ENCODE peak calls at places on chromosomes 12 and 14, in five cellular contexts. J, M, R, P and W are unnamed samples. For H3K4me1, the result is how much of the 10 kb centered on the place peaks cover.

GRCh38 chr12:41189395-41190251 is 1.5 kb downstream of the PDZRN4 start:
- DNase-seq in J (no peak), M (no peak), R (no peak), P (no peak), W (no peak)

GRCh38 chr12:3416159-3416558 is 74.8 kb upstream of the PRMT8 start:
- DNase-seq in J (no peak), M (no peak), R (no peak), P (no peak), W (no peak)

GRCh38 chr14:35333797-35334743 is 41.9 kb downstream of the PSMA6 start:
- DNase-seq in J (no peak), M (no peak), R (no peak), P (no peak), W (no peak)

GRCh38 chr12:95463019-95463418 is 10.9 kb upstream of the METAP2 start:
- DNase-seq in J (no peak), M (no peak), R (no peak), P (no peak), W (no peak)

GRCh38 chr14:81980601-81981310 is 447.1 kb upstream of the SEL1L start:
- DNase-seq in J (no peak), M (no peak), R (no peak), P (no peak), W (no peak)

GRCh38 chr14:57748279-57748678 is 117.6 kb downstream of the SLC35F4 start:
- DNase-seq in J (no peak), M (no peak), R (no peak), P (no peak), W (no peak)

GRCh38 chr12:111850526-111850925 is 8.5 kb downstream of the MAPKAPK5 start:
- DNase-seq in J (no peak), M (no peak), R (no peak), P (no peak), W (no peak)

GRCh38 chr12:98955284-98955683 is 310.2 kb downstream of the APAF1 start:
- DNase-seq in J (no peak), M (peak), R (peak), P (no peak), W (no peak)

GRCh38 chr12:92729773-92730305 is 27.1 kb downstream of the PLEKHG7 start:
- DNase-seq in J (no peak), M (no peak), R (no peak), P (no peak), W (no peak)

GRCh38 chr12:19131020-19131431 is 1.5 kb downstream of the PLEKHA5 start:
- DNase-seq in J (no peak), M (peak), R (no peak), P (no peak), W (no peak)

GRCh38 chr12:27951898-27952297 is 20.6 kb downstream of the PTHLH start:
- DNase-seq in J (no peak), M (no peak), R (no peak), P (no peak), W (no peak)

GRCh38 chr14:96079066-96079465 is 39.9 kb downstream of the C14orf132 start:
- DNase-seq in J (no peak), M (no peak), R (no peak), P (no peak), W (no peak)

GRCh38 chr12:116343331-116343884 is 65.9 kb upstream of the MED13L start:
- DNase-seq in J (no peak), M (no peak), R (no peak), P (no peak), W (no peak)

GRCh38 chr12:40942326-40942725 is 245.8 kb upstream of the PDZRN4 start:
- DNase-seq in J (no peak), M (no peak), R (no peak), P (no peak), W (no peak)

GRCh38 chr12:55814257-55814656 is 3.3 kb downstream of the SARNP start:
- DNase-seq in J (no peak), M (no peak), R (no peak), P (no peak), W (no peak)

GRCh38 chr12:45704968-45705367 is 24.5 kb upstream of the ARID2 start:
- DNase-seq in J (no peak), M (no peak), R (no peak), P (no peak), W (no peak)

GRCh38 chr14:72500234-72500838 is 393.6 kb downstream of the DPF3 start:
- DNase-seq in J (no peak), M (no peak), R (no peak), P (no peak), W (no peak)

GRCh38 chr12:49345840-49346658 is 639 bp upstream of the DNAJC22 start:
- DNase-seq in J (no peak), M (no peak), R (no peak), P (no peak), W (no peak)

GRCh38 chr12:105671720-105672119 is 341.2 kb downstream of the C12orf75 start:
- DNase-seq in J (no peak), M (no peak), R (no peak), P (no peak), W (no peak)

GRCh38 chr12:120680165-120680738 is 6.7 kb upstream of the MLEC start:
- DNase-seq in J (no peak), M (no peak), R (no peak), P (no peak), W (no peak)

GRCh38 chr14:56333361-56334279 is 215.4 kb downstream of the PELI2 start:
- DNase-seq in J (no peak), M (peak), R (no peak), P (no peak), W (no peak)

GRCh38 chr12:107536613-107537012 is 149.0 kb upstream of the PWP1 start:
- DNase-seq in J (no peak), M (no peak), R (no peak), P (no peak), W (no peak)

GRCh38 chr12:109680521-109681030 is 33.0 kb upstream of the FAM222A start:
- DNase-seq in J (no peak), M (peak), R (no peak), P (no peak), W (no peak)

GRCh38 chr12:106519587-106519986 is 63.2 kb upstream of the RFX4 start:
- DNase-seq in J (no peak), M (no peak), R (no peak), P (no peak), W (no peak)

GRCh38 chr14:33186656-33187055 is 248.0 kb downstream of the NPAS3 start:
- DNase-seq in J (no peak), M (no peak), R (no peak), P (no peak), W (no peak)

GRCh38 chr12:50933459-50934124 is 18.8 kb upstream of the HIGD1C start:
- DNase-seq in J (no peak), M (no peak), R (no peak), P (no peak), W (no peak)

GRCh38 chr12:68609955-68610434 is 704 bp upstream of the RAP1B start:
- DNase-seq in J (no peak), M (peak), R (no peak), P (no peak), W (no peak)

GRCh38 chr12:6945613-6946012 is 1.8 kb downstream of the C12orf57 start:
- DNase-seq in J (no peak), M (no peak), R (no peak), P (no peak), W (no peak)
- H3K4me1 ChIP-seq in J (under half), M (under half), R (under half), P (under half), W (half or more)

GRCh38 chr12:1367731-1368285 is 226.6 kb downstream of the FBXL14 start:
- DNase-seq in J (no peak), M (no peak), R (no peak), P (no peak), W (no peak)

GRCh38 chr12:1369942-1370620 is 224.3 kb downstream of the FBXL14 start:
- DNase-seq in J (no peak), M (no peak), R (no peak), P (no peak), W (no peak)

GRCh38 chr12:1367331-1367730 is 227.1 kb downstream of the FBXL14 start:
- DNase-seq in J (no peak), M (no peak), R (no peak), P (no peak), W (no peak)

GRCh38 chr12:1365703-1366102 is 228.7 kb downstream of the FBXL14 start:
- DNase-seq in J (no peak), M (no peak), R (no peak), P (no peak), W (no peak)

DNA sequence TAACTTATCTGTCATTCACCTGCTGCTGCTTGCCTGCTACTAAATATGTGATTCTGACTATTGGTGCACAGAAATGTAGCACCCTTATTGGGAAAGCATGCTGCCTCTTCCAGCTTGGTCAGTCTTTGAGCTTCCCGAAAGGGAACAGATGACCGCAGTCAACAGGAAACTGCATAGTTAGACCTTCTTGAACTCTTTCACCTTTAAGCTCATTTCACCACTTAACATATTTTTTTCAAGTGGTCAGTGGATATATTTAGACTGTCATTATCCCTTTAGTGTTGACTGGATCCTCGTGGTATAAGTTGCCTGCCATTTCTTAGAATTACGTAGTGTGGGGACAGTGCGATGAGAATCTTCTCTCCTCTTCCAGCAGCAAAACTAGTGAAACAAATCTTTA is 224.9 kb downstream of the FBXL14 start:
- DNase-seq in J (no peak), M (no peak), R (no peak), P (peak), W (no peak)
- H3K4me1 ChIP-seq in J (under half), M (under half), R (under half), P (under half), W (under half)

GRCh38 chr14:105378873-105379685 is 19.3 kb upstream of the TEX22 start:
- DNase-seq in J (no peak), M (no peak), R (no peak), P (no peak), W (no peak)

GRCh38 chr14:105379946-105380345 is 18.4 kb upstream of the TEX22 start:
- DNase-seq in J (peak), M (no peak), R (no peak), P (no peak), W (no peak)

GRCh38 chr14:105381446-105382342 is 16.6 kb upstream of the TEX22 start:
- DNase-seq in J (peak), M (no peak), R (no peak), P (no peak), W (no peak)

GRCh38 chr14:105382343-105383082 is 15.8 kb upstream of the TEX22 start:
- DNase-seq in J (peak), M (no peak), R (no peak), P (no peak), W (no peak)

GRCh38 chr14:105380656-105381210 is 17.6 kb upstream of the TEX22 start:
- DNase-seq in J (peak), M (no peak), R (no peak), P (no peak), W (no peak)
- H3K4me1 ChIP-seq in J (under half), M (under half), R (under half), P (under half), W (under half)

GRCh38 chr12:57890191-57891120 is 43.9 kb upstream of the CTDSP2 start:
- DNase-seq in J (no peak), M (no peak), R (no peak), P (no peak), W (no peak)
- H3K4me1 ChIP-seq in J (under half), M (under half), R (under half), P (under half), W (under half)

GRCh38 chr12:85782711-85783110 is 53.5 kb downstream of the RASSF9 start:
- DNase-seq in J (no peak), M (no peak), R (no peak), P (no peak), W (no peak)
- H3K4me1 ChIP-seq in J (under half), M (under half), R (under half), P (under half), W (under half)

DNA sequence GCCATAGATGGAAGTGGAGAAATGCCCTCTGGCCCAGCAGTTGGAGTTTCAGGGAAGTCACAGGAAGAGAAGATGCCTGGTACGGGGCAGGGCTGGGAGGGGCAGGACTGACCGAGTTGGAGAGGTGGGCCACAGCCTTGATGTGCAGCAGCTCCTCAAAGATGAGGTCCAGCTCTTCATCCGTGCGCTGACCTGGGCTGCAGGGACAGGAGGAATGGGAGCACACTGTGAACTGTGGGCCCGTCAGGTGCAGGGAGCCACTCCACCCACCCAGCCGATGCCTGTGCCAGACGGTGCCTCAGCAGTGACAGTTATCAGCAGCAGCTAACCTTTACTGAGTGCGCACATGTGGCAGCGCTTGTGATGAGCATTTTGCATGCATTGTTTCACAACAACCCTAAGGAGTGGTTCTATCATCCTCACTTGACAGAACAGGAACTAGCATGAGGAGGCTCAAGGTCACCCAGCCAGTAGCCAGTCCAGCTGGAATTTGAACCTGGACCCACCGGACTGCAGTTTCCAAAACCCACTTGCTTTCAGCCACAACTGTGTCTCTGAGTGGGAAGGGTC is 8.4 kb downstream of the RAPGEF3 start:
- DNase-seq in J (peak), M (no peak), R (no peak), P (no peak), W (no peak)
- H3K4me1 ChIP-seq in J (under half), M (under half), R (under half), P (under half), W (under half)